ENCODE peak calls at places on chromosome 14, in ten cellular contexts. V is cardiac muscle cell, S is upper lobe of left lung, U is uterus, X is colonic mucosa, G is WERI-Rb-1, T is transverse colon, Y is gastrocnemius medialis, C is heart right ventricle, Q is upper lobe of right lung. E is an unnamed sample.

GRCh38 chr14:90087433-90087832 is 25.6 kb downstream of the KCNK13 start:
- DNase-seq in T (peak; percentile 29), Q (no peak), U (peak; percentile 12), S (peak; percentile 74), G (no peak), X (no peak), V (no peak), C (no peak), Y (peak; percentile 13), E (no peak)

GRCh38 chr14:68243441-68244010 is 423.9 kb downstream of the RAD51B start:
- DNase-seq in G (no peak), Q (no peak), X (no peak), T (no peak), C (no peak), S (no peak), V (no peak), U (no peak), Y (no peak), E (no peak)

GRCh38 chr14:68278568-68279436 is 459.2 kb downstream of the RAD51B start:
- DNase-seq in T (no peak), Q (no peak), U (no peak), V (no peak), G (no peak), X (no peak), S (no peak), Y (no peak), C (no peak), E (no peak)

GRCh38 chr14:99137913-99138571 is 134.0 kb downstream of the BCL11B start:
- DNase-seq in V (no peak), G (no peak), U (no peak), T (no peak), X (no peak), C (no peak), S (peak; percentile 2), Y (no peak), Q (peak; percentile 45), E (no peak)

GRCh38 chr14:57526942-57527341 is 33.3 kb upstream of the CCDC198 start:
- DNase-seq in V (peak; percentile 32), Q (no peak), S (no peak), C (no peak), X (no peak), T (no peak), G (peak; percentile 18), Y (no peak), U (no peak), E (no peak)

GRCh38 chr14:100591453-100592371 is 4.5 kb upstream of the BEGAIN start:
- DNase-seq in U (no peak), Y (no peak), C (no peak), S (no peak), Q (peak; percentile 57), X (no peak), V (no peak), T (no peak), G (no peak), E (no peak)

GRCh38 chr14:26835949-26836570 is 238.2 kb upstream of the NOVA1 start:
- DNase-seq in Q (no peak), G (no peak), T (no peak), C (no peak), S (no peak), V (no peak), Y (no peak), X (no peak), U (no peak), E (no peak)

GRCh38 chr14:88168498-88169165 is 154.4 kb downstream of the KCNK10 start:
- DNase-seq in V (peak; percentile 30), Y (no peak), X (peak; percentile 58), T (peak; percentile 51), S (peak; percentile 55), G (peak; percentile 50), U (no peak), Q (no peak), C (no peak), E (peak; percentile 53)

GRCh38 chr14:41699506-41699905 is 92.8 kb downstream of the LRFN5 start:
- DNase-seq in Q (no peak), S (no peak), X (no peak), Y (no peak), G (no peak), V (no peak), U (no peak), C (no peak), T (no peak), E (no peak)

GRCh38 chr14:79417961-79418360 is 793.3 kb downstream of the DIO2 start:
- DNase-seq in Y (no peak), Q (no peak), G (no peak), U (no peak), T (no peak), S (no peak), C (no peak), V (no peak), X (no peak), E (no peak)

GRCh38 chr14:79419571-79420327 is 791.6 kb downstream of the DIO2 start:
- DNase-seq in U (no peak), T (no peak), X (no peak), G (no peak), V (no peak), Q (no peak), S (no peak), Y (no peak), C (no peak), E (no peak)

GRCh38 chr14:79420725-79421124 is 790.6 kb downstream of the DIO2 start:
- DNase-seq in Y (no peak), X (no peak), U (no peak), G (no peak), S (no peak), V (peak; percentile 27), C (no peak), Q (no peak), T (no peak), E (no peak)

GRCh38 chr14:79415726-79416125 is 795.6 kb downstream of the DIO2 start:
- DNase-seq in X (no peak), C (no peak), U (no peak), Y (no peak), T (no peak), Q (no peak), G (no peak), V (no peak), S (no peak), E (no peak)

DNA sequence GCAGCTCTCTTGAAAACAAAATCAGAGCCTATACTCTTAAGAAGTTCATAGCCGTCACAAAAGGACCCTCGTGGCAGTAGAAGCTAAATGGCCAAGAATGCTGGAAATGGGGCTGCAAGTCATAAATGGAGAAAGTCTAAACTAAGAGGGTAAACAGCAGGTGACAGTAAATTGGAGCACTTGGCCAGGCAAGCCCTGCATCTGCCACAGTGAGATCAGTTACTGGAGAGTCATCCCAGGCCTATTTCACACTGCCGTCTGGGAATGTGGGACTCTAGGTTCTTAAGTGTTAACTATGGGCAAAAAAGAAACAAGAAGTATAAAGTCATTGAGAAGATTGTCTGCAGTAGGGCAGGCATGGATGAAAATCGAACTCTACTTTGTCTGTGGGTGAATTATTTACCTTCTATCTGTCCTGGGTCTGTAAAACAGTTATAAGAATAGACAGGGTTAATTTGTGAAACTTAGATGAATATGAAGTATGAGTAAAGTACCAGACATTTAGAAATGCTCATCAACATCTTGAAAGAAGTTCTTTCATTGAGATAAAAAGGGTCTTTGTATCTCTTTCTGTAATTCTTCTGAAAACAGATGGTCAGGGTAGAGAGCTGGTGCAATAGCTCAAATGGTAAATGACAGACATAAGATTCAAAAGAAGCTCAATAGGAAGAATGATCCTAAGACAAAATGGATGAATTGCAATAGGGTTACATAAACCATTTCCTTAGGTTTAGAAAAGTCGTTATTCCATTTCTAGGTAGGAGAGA is 792.5 kb downstream of the DIO2 start:
- DNase-seq in X (no peak), U (no peak), Y (peak; percentile 5), G (no peak), Q (no peak), V (no peak), S (no peak), C (no peak), T (no peak), E (no peak)
- H3K27ac ChIP-seq in X (no peak overlapping the region), U (no peak overlapping the region), Y (peak overlapping the region; percentile 50), G (no peak overlapping the region), Q (no peak overlapping the region), V (no peak overlapping the region), S (no peak overlapping the region), C (no peak overlapping the region), T (no peak overlapping the region), E (no peak overlapping the region)

GRCh38 chr14:65304963-65305362 is 107.6 kb upstream of the FUT8 start:
- DNase-seq in U (no peak), C (no peak), G (no peak), Q (no peak), V (no peak), X (no peak), Y (no peak), T (no peak), S (no peak), E (no peak)
- H3K4me3 ChIP-seq in U (no peak overlapping the region), C (no peak overlapping the region), G (no peak overlapping the region), Q (no peak overlapping the region), V (no peak overlapping the region), X (no peak overlapping the region), Y (no peak overlapping the region), T (no peak overlapping the region), S (no peak overlapping the region), E (no peak overlapping the region)

DNA sequence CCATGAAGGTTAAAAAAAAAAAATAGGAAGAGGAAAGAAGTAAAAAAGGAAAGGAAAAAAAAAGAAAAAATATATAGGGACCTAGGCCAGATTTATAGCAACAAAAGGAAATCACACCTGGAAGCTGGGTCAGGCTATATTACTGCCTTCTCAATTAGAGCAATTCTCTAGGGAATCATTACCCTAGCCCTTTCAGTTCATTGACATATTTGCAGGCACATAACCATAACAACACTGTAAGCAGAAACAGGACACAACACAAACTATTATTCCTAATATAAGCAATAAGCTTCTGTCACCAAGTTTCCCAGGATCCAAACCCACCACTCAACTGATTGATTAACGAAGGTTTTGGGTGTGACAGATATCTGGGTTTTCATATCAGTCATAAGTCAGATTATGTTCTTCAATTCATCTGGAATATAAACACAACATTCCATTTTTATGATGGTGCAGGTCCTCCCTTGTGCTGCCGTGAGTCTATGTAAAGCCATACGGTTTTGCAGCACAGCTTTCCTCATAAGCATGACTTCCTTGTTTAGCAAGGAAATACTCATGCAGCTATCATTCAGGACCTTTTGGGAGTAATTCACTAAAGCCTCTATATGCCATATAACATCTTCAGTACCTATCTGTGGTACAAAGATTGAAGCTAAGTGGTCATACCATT is 4.2 kb downstream of the PCNX4 start:
- DNase-seq in G (no peak), C (no peak), Y (no peak), Q (no peak), V (no peak), U (no peak), T (no peak), X (no peak), S (no peak), E (no peak)
- H3K27ac ChIP-seq in G (no peak overlapping the region), C (no peak overlapping the region), Y (peak overlapping the region; percentile 99), Q (no peak overlapping the region), V (no peak overlapping the region), U (no peak overlapping the region), T (no peak overlapping the region), X (no peak overlapping the region), S (no peak overlapping the region), E (no peak overlapping the region)

GRCh38 chr14:70555890-70556289 is 21.1 kb upstream of the ADAM20 start:
- DNase-seq in X (peak; percentile 26), U (no peak), Q (no peak), V (peak; percentile 1), C (peak; percentile 20), T (no peak), Y (no peak), S (peak; percentile 23), G (no peak), E (no peak)
- H3K4me3 ChIP-seq in X (no peak overlapping the region), U (no peak overlapping the region), Q (no peak overlapping the region), V (no peak overlapping the region), C (peak overlapping the region; percentile 41), T (no peak overlapping the region), Y (no peak overlapping the region), S (peak overlapping the region; percentile 24), G (no peak overlapping the region), E (no peak overlapping the region)